ENCODE peak calls at places on chromosomes 13 and 19, in eight cellular contexts. W, O, B, A, V, P, T and H are unnamed samples.

GRCh38 chr19:8663920-8664670 is 33.7 kb downstream of the NFILZ start:
- DNase-seq in T (no peak), B (no peak), A (peak; percentile 80), V (no peak), W (peak; percentile 6), O (no peak), P (no peak), H (no peak)

GRCh38 chr19:38726284-38726673 is 18.0 kb downstream of the CAPN12 start:
- DNase-seq in O (no peak), W (no peak), T (no peak), P (no peak), B (no peak), A (no peak), V (no peak), H (no peak)

GRCh38 chr19:45607071-45608029 is 5.3 kb upstream of the GPR4 start:
- DNase-seq in W (peak; percentile 23), B (peak; percentile 75), V (peak; percentile 59), P (no peak), T (no peak), O (peak; percentile 75), A (peak; percentile 89), H (peak; percentile 45)

GRCh38 chr19:50430888-50431342 is 1.8 kb upstream of the MYBPC2 start:
- DNase-seq in V (no peak), A (no peak), O (no peak), P (no peak), W (no peak), T (no peak), B (no peak), H (no peak)

GRCh38 chr19:11535792-11536595 is 2.7 kb upstream of the CNN1 start:
- DNase-seq in W (peak; percentile 72), O (peak; percentile 84), B (peak; percentile 96), P (no peak), A (peak; percentile 99), T (peak; percentile 78), V (peak; percentile 89), H (peak; percentile 62)

GRCh38 chr13:112690242-112690943 is 555 bp downstream of the ATP11A start:
- DNase-seq in A (peak; percentile 90), T (no peak), V (no peak), B (peak; percentile 22), P (no peak), W (no peak), O (no peak), H (no peak)

GRCh38 chr13:61247149-61247936 is 168.3 kb downstream of the PCDH20 start:
- DNase-seq in P (no peak), B (no peak), V (no peak), A (no peak), W (no peak), T (no peak), O (no peak), H (no peak)

GRCh38 chr19:8697671-8698432 is 743 bp downstream of the ACTL9 start:
- DNase-seq in W (no peak), O (no peak), V (no peak), T (no peak), P (no peak), B (peak; percentile 49), A (peak; percentile 88), H (no peak)

GRCh38 chr13:70623260-70623659 is 515.0 kb upstream of the KLHL1 start:
- DNase-seq in B (no peak), O (no peak), A (no peak), T (no peak), W (no peak), V (no peak), P (no peak), H (no peak)

GRCh38 chr13:27076411-27076810 is 95.2 kb downstream of the USP12 start:
- DNase-seq in A (no peak), T (no peak), O (no peak), P (peak; percentile 14), W (no peak), B (no peak), V (no peak), H (no peak)

GRCh38 chr13:91017669-91018053 is 329.8 kb upstream of the MIR17HG start:
- DNase-seq in A (no peak), T (no peak), W (no peak), P (no peak), V (no peak), B (no peak), O (no peak), H (no peak)